ENCODE peak calls at places on chromosomes 1 and 21, in ten cellular contexts. Q, K, X, U, H, T, F, G, Z and N are unnamed samples.

GRCh38 chr1:238257018-238257417 is 366.3 kb upstream of the ZP4 start:
- DNase-seq in H (no peak), F (no peak), T (no peak), Z (no peak), G (no peak), K (no peak), X (no peak), Q (no peak), U (no peak), N (no peak)

GRCh38 chr1:156214024-156214748 is 1.4 kb downstream of the PMF1 start:
- DNase-seq in F (no peak), Q (no peak), T (no peak), G (peak), X (no peak), Z (no peak), H (peak), U (no peak), K (peak), N (no peak)

GRCh38 chr1:83763281-83764095 is 235.4 kb downstream of the TTLL7 start:
- DNase-seq in U (no peak), H (no peak), T (no peak), K (no peak), X (no peak), Q (no peak), Z (no peak), F (no peak), G (no peak), N (no peak)

GRCh38 chr1:200784576-200784975 is 45.9 kb downstream of the CAMSAP2 start:
- DNase-seq in K (no peak), U (no peak), H (no peak), T (no peak), F (no peak), G (no peak), X (no peak), Q (no peak), Z (no peak), N (no peak)

GRCh38 chr1:53653631-53654030 is 85.3 kb downstream of the GLIS1 start:
- DNase-seq in H (no peak), U (no peak), Q (peak), F (no peak), T (no peak), G (no peak), K (no peak), X (no peak), Z (no peak), N (no peak)

GRCh38 chr1:20551945-20552727 is at the start of gene FAM43B:
- DNase-seq in K (peak), H (peak), X (peak), T (peak), Q (peak), U (peak), F (no peak), Z (peak), G (no peak), N (peak)

GRCh38 chr21:45211661-45212060 is 76.0 kb downstream of the POFUT2 start:
- DNase-seq in F (no peak), T (no peak), U (no peak), Z (no peak), G (no peak), Q (no peak), K (no peak), X (no peak), H (no peak), N (no peak)

GRCh38 chr1:14377386-14377785 is 221.1 kb upstream of the KAZN start:
- DNase-seq in K (no peak), H (no peak), T (no peak), Z (no peak), U (no peak), F (no peak), Q (no peak), G (no peak), X (no peak), N (no peak)

GRCh38 chr1:110196917-110197782 is 13.0 kb upstream of the KCNC4 start:
- DNase-seq in Q (peak), H (peak), F (peak), T (peak), X (peak), U (peak), G (peak), K (peak), Z (no peak), N (peak)

GRCh38 chr1:207670192-207670591 is 25.3 kb downstream of the CR1L start:
- DNase-seq in K (no peak), G (no peak), Q (no peak), X (no peak), Z (no peak), T (no peak), F (no peak), H (no peak), U (no peak), N (no peak)

GRCh38 chr21:9730866-9731265 is 790.5 kb upstream of the TPTE start:
- DNase-seq in Q (no peak), T (no peak), K (no peak), U (no peak), Z (no peak), F (no peak), X (no peak), H (no peak), G (no peak), N (no peak)

GRCh38 chr1:84780000-84780716 is 89.9 kb upstream of the SSX2IP start:
- DNase-seq in Z (peak), F (no peak), H (no peak), Q (no peak), K (peak), T (no peak), X (no peak), G (no peak), U (no peak), N (no peak)

GRCh38 chr21:40852563-40852962 is 5.6 kb upstream of the DSCAM start:
- DNase-seq in T (no peak), G (no peak), K (no peak), U (no peak), Q (peak), X (peak), H (no peak), F (no peak), Z (no peak), N (no peak)
- TF ChIP-seq CTCF in T (no peak), G (no peak), K (no peak), U (no peak), Q (peak), X (no peak), H (peak), F (no peak), Z (no peak), N (no peak)

DNA sequence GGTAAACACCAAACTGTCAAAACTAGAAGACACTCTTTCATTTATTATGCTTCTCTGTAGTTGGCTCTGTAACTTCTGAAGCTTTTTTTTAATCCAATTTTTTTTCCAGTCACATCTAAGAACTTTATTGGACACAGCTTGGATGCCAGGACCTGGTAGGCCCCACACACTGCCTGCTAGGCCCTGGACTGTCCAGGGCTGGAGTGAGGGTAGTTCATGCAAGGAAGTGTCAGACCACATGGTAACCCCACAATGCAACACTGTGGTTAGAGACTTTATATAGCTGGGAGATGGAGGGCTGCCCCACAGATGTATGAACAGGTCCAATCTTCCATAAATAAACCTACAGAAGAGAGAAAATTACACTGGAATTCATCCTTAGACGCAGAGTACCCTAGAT is 7.1 kb downstream of the SLC2A1 start:
- DNase-seq in G (no peak), X (no peak), H (no peak), F (no peak), T (no peak), Q (no peak), Z (no peak), U (no peak), K (no peak), N (no peak)
- TF ChIP-seq CTCF in G (no peak), X (no peak), H (no peak), F (no peak), T (no peak), Q (no peak), Z (no peak), U (no peak), K (no peak), N (no peak)

GRCh38 chr1:15799928-15800835 is 7.3 kb downstream of the UQCRHL start:
- DNase-seq in Z (peak), T (peak), H (peak), F (peak), G (peak), K (no peak), Q (peak), U (no peak), X (peak), N (no peak)

GRCh38 chr1:15804060-15804459 is 3.4 kb downstream of the UQCRHL start:
- DNase-seq in H (peak), X (no peak), G (no peak), T (no peak), U (no peak), Z (no peak), K (no peak), F (no peak), Q (no peak), N (no peak)

GRCh38 chr1:15799004-15799867 is 8.2 kb downstream of the UQCRHL start:
- DNase-seq in Z (peak), Q (peak), X (no peak), K (peak), T (no peak), U (no peak), H (peak), G (peak), F (peak), N (no peak)

GRCh38 chr1:15803380-15803779 is 4.1 kb downstream of the UQCRHL start:
- DNase-seq in Z (no peak), K (peak), X (peak), F (peak), H (peak), T (no peak), G (no peak), Q (peak), U (peak), N (no peak)

GRCh38 chr1:15802234-15802965 is 5.0 kb downstream of the UQCRHL start:
- DNase-seq in U (no peak), X (no peak), T (no peak), H (no peak), Z (no peak), Q (no peak), G (no peak), F (no peak), K (no peak), N (no peak)
- TF ChIP-seq CTCF in U (no peak), X (no peak), T (no peak), H (no peak), Z (no peak), Q (no peak), G (no peak), F (no peak), K (no peak), N (no peak)

GRCh38 chr1:154973344-154974085 is 966 bp upstream of the CKS1B start:
- DNase-seq in H (peak), Q (peak), K (peak), T (peak), U (peak), G (peak), Z (peak), X (peak), F (peak), N (peak)
- TF ChIP-seq CTCF in H (peak), Q (peak), K (peak), T (peak), U (peak), G (peak), Z (no peak), X (no peak), F (no peak), N (peak)

DNA sequence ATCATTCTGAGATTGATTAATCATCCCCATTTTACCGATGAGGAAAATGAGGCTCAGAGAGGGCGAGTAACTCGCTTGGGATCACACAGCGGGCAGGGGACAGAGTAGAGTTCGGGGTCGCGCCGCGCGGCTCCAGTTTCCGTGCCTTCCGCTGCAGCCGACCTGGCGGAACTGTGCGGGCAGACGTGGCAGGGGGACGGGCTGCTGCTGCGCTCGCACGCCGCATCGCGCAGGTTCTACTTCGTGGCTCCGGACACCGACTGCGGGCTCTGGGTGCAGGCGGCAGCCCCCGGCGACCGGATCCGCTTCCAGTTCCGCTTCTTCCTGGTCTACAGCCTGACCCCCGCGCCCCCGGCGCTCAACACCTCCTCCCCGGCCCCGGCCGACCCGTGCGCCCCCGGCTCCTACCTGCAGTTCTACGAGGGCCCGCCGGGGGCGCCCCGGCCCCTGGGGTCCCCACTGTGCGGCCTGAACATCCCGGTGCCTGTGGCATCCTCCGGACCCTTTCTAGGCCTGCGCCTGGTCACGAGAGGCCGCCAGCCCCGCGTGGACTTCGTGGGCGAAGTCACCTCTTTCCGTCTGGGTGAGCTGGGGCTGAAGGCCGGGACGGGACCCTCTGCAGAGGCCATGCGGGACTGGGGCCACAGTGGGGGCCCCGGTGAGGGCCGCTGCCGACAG is 2.3 kb downstream of the LDLRAD2 start:
- DNase-seq in K (no peak), Q (peak), U (peak), G (no peak), T (peak), H (peak), Z (no peak), F (no peak), X (peak), N (no peak)
- TF ChIP-seq CTCF in K (peak), Q (peak), U (peak), G (peak), T (peak), H (peak), Z (no peak), F (peak), X (peak), N (peak)

GRCh38 chr1:44739361-44740178 is at the start of gene KIF2C:
- DNase-seq in G (peak), K (peak), T (peak), Z (peak), F (peak), Q (peak), U (peak), H (peak), X (peak), N (peak)
- TF ChIP-seq CTCF in G (no peak), K (no peak), T (no peak), Z (no peak), F (no peak), Q (no peak), U (no peak), H (no peak), X (no peak), N (no peak)

DNA sequence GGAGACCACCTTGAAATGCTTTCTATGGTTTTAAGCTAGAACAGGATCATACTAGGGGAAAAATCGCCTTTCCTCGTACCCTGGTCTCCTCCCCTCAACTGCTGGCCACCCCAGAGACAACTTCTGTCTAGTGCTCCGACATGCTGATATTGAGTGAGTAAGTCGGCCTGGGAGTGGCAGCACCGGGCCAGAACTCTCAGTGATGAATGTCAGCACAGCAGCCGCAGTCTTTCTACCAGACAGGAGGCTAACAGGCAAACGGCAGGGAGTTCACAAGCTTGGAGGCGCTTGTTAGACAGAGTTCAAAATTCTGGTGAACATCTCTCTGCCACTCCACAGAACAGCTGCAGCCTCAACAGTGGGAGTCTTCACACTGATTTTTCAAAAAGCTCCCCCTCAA is 716.9 kb downstream of the ADGRL2 start:
- DNase-seq in G (peak), F (peak), K (peak), Z (peak), H (peak), T (no peak), X (peak), U (peak), Q (peak), N (no peak)
- TF ChIP-seq CTCF in G (peak), F (no peak), K (peak), Z (no peak), H (peak), T (no peak), X (no peak), U (no peak), Q (no peak), N (no peak)